ENCODE peak calls at places on chromosomes 2 and 18, in six cellular contexts. One of them, this sample, is unnamed.

GRCh38 chr2:241641631-241642030 is 4.1 kb downstream of the ATG4B start:
- DNase-seq in body of pancreas: no peak
- DNase-seq in adrenal gland: no peak
- DNase-seq in Peyer's patch: no peak
- DNase-seq in testis: no peak
- DNase-seq in K562: peak; percentile 17
- DNase-seq in this sample: no peak

GRCh38 chr2:64812298-64812697 is 158.6 kb upstream of the SERTAD2 start:
- DNase-seq in body of pancreas: no peak
- DNase-seq in adrenal gland: no peak
- DNase-seq in Peyer's patch: no peak
- DNase-seq in testis: no peak
- DNase-seq in K562: no peak
- DNase-seq in this sample: peak; percentile 29

GRCh38 chr2:139366659-139367058 is 586.5 kb upstream of the NXPH2 start:
- DNase-seq in body of pancreas: no peak
- DNase-seq in adrenal gland: no peak
- DNase-seq in Peyer's patch: no peak
- DNase-seq in testis: no peak
- DNase-seq in K562: no peak
- DNase-seq in this sample: no peak

GRCh38 chr2:213764849-213765248 is 480.6 kb downstream of the SPAG16 start:
- DNase-seq in body of pancreas: no peak
- DNase-seq in adrenal gland: no peak
- DNase-seq in Peyer's patch: no peak
- DNase-seq in testis: no peak
- DNase-seq in K562: no peak
- DNase-seq in this sample: no peak

GRCh38 chr2:198141726-198142125 is 337.3 kb downstream of the PLCL1 start:
- DNase-seq in body of pancreas: no peak
- DNase-seq in adrenal gland: no peak
- DNase-seq in Peyer's patch: no peak
- DNase-seq in testis: no peak
- DNase-seq in K562: no peak
- DNase-seq in this sample: no peak

GRCh38 chr2:37928377-37928776 is 3.3 kb downstream of the RMDN2 start:
- DNase-seq in body of pancreas: no peak
- DNase-seq in adrenal gland: no peak
- DNase-seq in Peyer's patch: no peak
- DNase-seq in testis: no peak
- DNase-seq in K562: no peak
- DNase-seq in this sample: peak; percentile 37

GRCh38 chr2:190468814-190469569 is 60.8 kb downstream of the MFSD6 start:
- DNase-seq in body of pancreas: peak; percentile 73
- DNase-seq in adrenal gland: peak; percentile 92
- DNase-seq in Peyer's patch: no peak
- DNase-seq in testis: peak; percentile 92
- DNase-seq in K562: peak; percentile 68
- DNase-seq in this sample: no peak

GRCh38 chr2:74671479-74671878 is 17.4 kb downstream of the SEMA4F start:
- DNase-seq in body of pancreas: no peak
- DNase-seq in adrenal gland: no peak
- DNase-seq in Peyer's patch: no peak
- DNase-seq in testis: no peak
- DNase-seq in K562: no peak
- DNase-seq in this sample: no peak

GRCh38 chr18:14086459-14087231 is 45.6 kb downstream of the ZNF519 start:
- DNase-seq in body of pancreas: no peak
- DNase-seq in adrenal gland: peak; percentile 45
- DNase-seq in Peyer's patch: no peak
- DNase-seq in testis: peak; percentile 26
- DNase-seq in K562: peak; percentile 32
- DNase-seq in this sample: peak; percentile 56

GRCh38 chr2:233120459-233120858 is 60.3 kb downstream of the INPP5D start:
- DNase-seq in body of pancreas: no peak
- DNase-seq in adrenal gland: no peak
- DNase-seq in Peyer's patch: no peak
- DNase-seq in testis: no peak
- DNase-seq in K562: no peak
- DNase-seq in this sample: no peak

GRCh38 chr2:233125455-233126065 is 65.4 kb downstream of the INPP5D start:
- DNase-seq in body of pancreas: no peak
- DNase-seq in adrenal gland: no peak
- DNase-seq in Peyer's patch: no peak
- DNase-seq in testis: no peak
- DNase-seq in K562: no peak
- DNase-seq in this sample: no peak

GRCh38 chr2:233121856-233122255 is 61.7 kb downstream of the INPP5D start:
- DNase-seq in body of pancreas: no peak
- DNase-seq in adrenal gland: no peak
- DNase-seq in Peyer's patch: no peak
- DNase-seq in testis: no peak
- DNase-seq in K562: no peak
- DNase-seq in this sample: no peak

GRCh38 chr2:233122541-233122940 is 62.4 kb downstream of the INPP5D start:
- DNase-seq in body of pancreas: no peak
- DNase-seq in adrenal gland: no peak
- DNase-seq in Peyer's patch: no peak
- DNase-seq in testis: no peak
- DNase-seq in K562: no peak
- DNase-seq in this sample: no peak

GRCh38 chr2:233124449-233125080 is 64.4 kb downstream of the INPP5D start:
- DNase-seq in body of pancreas: no peak
- DNase-seq in adrenal gland: no peak
- DNase-seq in Peyer's patch: no peak
- DNase-seq in testis: no peak
- DNase-seq in K562: no peak
- DNase-seq in this sample: peak; percentile 97
- TF ChIP-seq POLR2A in body of pancreas: no peak
- TF ChIP-seq POLR2A in adrenal gland: no peak
- TF ChIP-seq POLR2A in Peyer's patch: no peak
- TF ChIP-seq POLR2A in testis: no peak
- TF ChIP-seq POLR2A in K562: no peak
- TF ChIP-seq POLR2A in this sample: no peak

DNA sequence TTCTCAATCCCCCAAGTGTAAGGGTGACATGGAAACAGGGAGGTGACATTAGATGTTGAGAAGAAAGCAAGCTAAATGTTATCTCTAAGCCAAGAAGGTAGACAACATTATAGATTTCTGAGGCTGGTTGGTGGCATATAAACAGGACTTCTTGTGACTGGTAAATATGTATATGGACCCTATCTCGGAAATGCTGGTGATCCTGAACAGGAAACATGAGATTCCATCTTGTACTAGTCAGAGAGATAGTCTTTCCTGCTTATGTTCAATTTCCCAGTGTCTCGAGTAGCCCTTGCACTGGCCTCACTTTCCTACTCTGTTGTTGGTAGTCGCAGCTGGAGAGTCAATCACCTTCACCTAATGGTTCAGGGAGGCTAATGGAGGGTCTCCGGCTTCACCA is 26.8 kb downstream of the MOGAT1 start:
- DNase-seq in body of pancreas: no peak
- DNase-seq in adrenal gland: no peak
- DNase-seq in Peyer's patch: no peak
- DNase-seq in testis: no peak
- DNase-seq in K562: no peak
- DNase-seq in this sample: no peak
- TF ChIP-seq POLR2A in body of pancreas: no peak
- TF ChIP-seq POLR2A in adrenal gland: no peak
- TF ChIP-seq POLR2A in Peyer's patch: no peak
- TF ChIP-seq POLR2A in testis: no peak
- TF ChIP-seq POLR2A in K562: no peak
- TF ChIP-seq POLR2A in this sample: no peak

GRCh38 chr18:76494541-76495403 is at the start of gene ZNF516:
- DNase-seq in body of pancreas: peak; percentile 60
- DNase-seq in adrenal gland: peak; percentile 53
- DNase-seq in Peyer's patch: peak; percentile 60
- DNase-seq in testis: peak; percentile 65
- DNase-seq in K562: no peak
- DNase-seq in this sample: peak; percentile 82

GRCh38 chr18:76496200-76496890 is 1.3 kb upstream of the ZNF516 start:
- DNase-seq in body of pancreas: peak; percentile 64
- DNase-seq in adrenal gland: peak; percentile 80
- DNase-seq in Peyer's patch: peak; percentile 67
- DNase-seq in testis: peak; percentile 91
- DNase-seq in K562: no peak
- DNase-seq in this sample: peak; percentile 89

GRCh38 chr18:76494181-76494540 is 881 bp downstream of the ZNF516 start:
- DNase-seq in body of pancreas: peak; percentile 42
- DNase-seq in adrenal gland: peak; percentile 53
- DNase-seq in Peyer's patch: peak; percentile 63
- DNase-seq in testis: peak; percentile 69
- DNase-seq in K562: no peak
- DNase-seq in this sample: peak; percentile 87

GRCh38 chr18:76493213-76494107 is 1.6 kb downstream of the ZNF516 start:
- DNase-seq in body of pancreas: peak; percentile 40
- DNase-seq in adrenal gland: peak; percentile 51
- DNase-seq in Peyer's patch: peak; percentile 81
- DNase-seq in testis: no peak
- DNase-seq in K562: peak; percentile 40
- DNase-seq in this sample: peak; percentile 65

GRCh38 chr18:76495435-76496199 is 575 bp upstream of the ZNF516 start:
- DNase-seq in body of pancreas: peak; percentile 36
- DNase-seq in adrenal gland: peak; percentile 76
- DNase-seq in Peyer's patch: peak; percentile 60
- DNase-seq in testis: peak; percentile 63
- DNase-seq in K562: no peak
- DNase-seq in this sample: peak; percentile 86
- TF ChIP-seq POLR2A in body of pancreas: no peak
- TF ChIP-seq POLR2A in adrenal gland: peak; percentile 94
- TF ChIP-seq POLR2A in Peyer's patch: no peak
- TF ChIP-seq POLR2A in testis: no peak
- TF ChIP-seq POLR2A in K562: no peak
- TF ChIP-seq POLR2A in this sample: peak; percentile 69

GRCh38 chr2:225842939-225843338 is 443.4 kb downstream of the NYAP2 start:
- DNase-seq in body of pancreas: no peak
- DNase-seq in adrenal gland: no peak
- DNase-seq in Peyer's patch: no peak
- DNase-seq in testis: no peak
- DNase-seq in K562: no peak
- DNase-seq in this sample: no peak
- TF ChIP-seq POLR2A in body of pancreas: no peak
- TF ChIP-seq POLR2A in adrenal gland: no peak
- TF ChIP-seq POLR2A in Peyer's patch: no peak
- TF ChIP-seq POLR2A in testis: no peak
- TF ChIP-seq POLR2A in K562: no peak
- TF ChIP-seq POLR2A in this sample: no peak

GRCh38 chr2:30332791-30333453 is 101.6 kb downstream of the LBH start:
- DNase-seq in body of pancreas: no peak
- DNase-seq in adrenal gland: no peak
- DNase-seq in Peyer's patch: no peak
- DNase-seq in testis: no peak
- DNase-seq in K562: no peak
- DNase-seq in this sample: no peak
- TF ChIP-seq POLR2A in body of pancreas: no peak
- TF ChIP-seq POLR2A in adrenal gland: no peak
- TF ChIP-seq POLR2A in Peyer's patch: no peak
- TF ChIP-seq POLR2A in testis: no peak
- TF ChIP-seq POLR2A in K562: no peak
- TF ChIP-seq POLR2A in this sample: no peak

This sample was measured in NB4.